ENCODE peak calls at places on chromosomes 1 and 21, in five cellular contexts. One of them, this sample, is unnamed.
A peak's percentile ranks its signal among the peaks of the same experiment; 100 is the strongest.

GRCh38 chr1:95364546-95364945 is 130.5 kb downstream of the RWDD3 start:
- DNase-seq in stomach: no peak
- DNase-seq in psoas muscle: no peak
- DNase-seq in cardiac muscle cell: no peak
- DNase-seq in right cardiac atrium: no peak
- DNase-seq in this sample: no peak

GRCh38 chr1:181630838-181631237 is 147.5 kb downstream of the CACNA1E start:
- DNase-seq in stomach: peak; percentile 91
- DNase-seq in psoas muscle: no peak
- DNase-seq in cardiac muscle cell: no peak
- DNase-seq in right cardiac atrium: no peak
- DNase-seq in this sample: no peak

GRCh38 chr21:33121715-33122475 is 52.0 kb downstream of the OLIG1 start:
- DNase-seq in stomach: no peak
- DNase-seq in psoas muscle: no peak
- DNase-seq in cardiac muscle cell: no peak
- DNase-seq in right cardiac atrium: no peak
- DNase-seq in this sample: peak; percentile 43

GRCh38 chr1:57340361-57341192 is 83.3 kb downstream of the DAB1 start:
- DNase-seq in stomach: no peak
- DNase-seq in psoas muscle: no peak
- DNase-seq in cardiac muscle cell: peak; percentile 60
- DNase-seq in right cardiac atrium: no peak
- DNase-seq in this sample: no peak

GRCh38 chr1:161728376-161729226 is 7.3 kb downstream of the FCRLB start:
- DNase-seq in stomach: no peak
- DNase-seq in psoas muscle: no peak
- DNase-seq in cardiac muscle cell: no peak
- DNase-seq in right cardiac atrium: no peak
- DNase-seq in this sample: no peak

GRCh38 chr1:205612556-205612955 is 19.3 kb downstream of the ELK4 start:
- DNase-seq in stomach: no peak
- DNase-seq in psoas muscle: no peak
- DNase-seq in cardiac muscle cell: no peak
- DNase-seq in right cardiac atrium: no peak
- DNase-seq in this sample: no peak

GRCh38 chr1:119893827-119894700 is 2.3 kb downstream of the ADAM30 start:
- DNase-seq in stomach: no peak
- DNase-seq in psoas muscle: no peak
- DNase-seq in cardiac muscle cell: no peak
- DNase-seq in right cardiac atrium: no peak
- DNase-seq in this sample: no peak

GRCh38 chr1:1910033-1910465 is 5.0 kb upstream of the CALML6 start:
- DNase-seq in stomach: no peak
- DNase-seq in psoas muscle: no peak
- DNase-seq in cardiac muscle cell: no peak
- DNase-seq in right cardiac atrium: peak; percentile 16
- DNase-seq in this sample: no peak

GRCh38 chr1:236058141-236058626 is 6.7 kb downstream of the NID1 start:
- DNase-seq in stomach: no peak
- DNase-seq in psoas muscle: no peak
- DNase-seq in cardiac muscle cell: no peak
- DNase-seq in right cardiac atrium: no peak
- DNase-seq in this sample: no peak

GRCh38 chr21:39021475-39021832 is 161.8 kb downstream of the PSMG1 start:
- DNase-seq in stomach: no peak
- DNase-seq in psoas muscle: no peak
- DNase-seq in cardiac muscle cell: no peak
- DNase-seq in right cardiac atrium: no peak
- DNase-seq in this sample: no peak
- H3K27ac ChIP-seq in stomach: peak overlapping the region; percentile 66
- H3K27ac ChIP-seq in psoas muscle: no peak overlapping the region
- H3K27ac ChIP-seq in cardiac muscle cell: no peak overlapping the region
- H3K27ac ChIP-seq in right cardiac atrium: no peak overlapping the region
- H3K27ac ChIP-seq in this sample: no peak overlapping the region

GRCh38 chr1:28213315-28213714 is 19.5 kb downstream of the DNAJC8 start:
- DNase-seq in stomach: no peak
- DNase-seq in psoas muscle: no peak
- DNase-seq in cardiac muscle cell: no peak
- DNase-seq in right cardiac atrium: no peak
- DNase-seq in this sample: no peak
- H3K27ac ChIP-seq in stomach: no peak overlapping the region
- H3K27ac ChIP-seq in psoas muscle: peak overlapping the region; percentile 53
- H3K27ac ChIP-seq in cardiac muscle cell: no peak overlapping the region
- H3K27ac ChIP-seq in right cardiac atrium: no peak overlapping the region
- H3K27ac ChIP-seq in this sample: no peak overlapping the region

DNA sequence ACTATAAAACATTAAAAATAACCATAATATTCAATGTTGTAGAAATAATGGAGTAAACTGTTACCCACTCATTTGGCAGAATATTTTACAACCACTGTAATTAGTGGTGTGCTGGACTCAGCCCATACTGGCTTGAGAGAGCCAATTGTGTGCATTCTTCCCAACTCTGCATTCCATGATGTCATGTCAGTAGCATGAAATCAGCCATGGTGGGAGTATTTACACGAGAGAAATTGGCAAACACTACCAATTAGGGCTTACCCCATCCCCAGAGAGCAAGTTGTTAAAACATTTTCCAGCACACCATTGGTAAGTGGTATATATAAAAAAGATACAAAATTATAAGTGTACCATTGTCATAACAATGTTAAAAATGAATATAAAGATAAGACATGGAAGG is 19.1 kb upstream of the QSOX1 start:
- DNase-seq in stomach: no peak
- DNase-seq in psoas muscle: no peak
- DNase-seq in cardiac muscle cell: no peak
- DNase-seq in right cardiac atrium: no peak
- DNase-seq in this sample: no peak
- H3K27ac ChIP-seq in stomach: no peak overlapping the region
- H3K27ac ChIP-seq in psoas muscle: no peak overlapping the region
- H3K27ac ChIP-seq in cardiac muscle cell: no peak overlapping the region
- H3K27ac ChIP-seq in right cardiac atrium: no peak overlapping the region
- H3K27ac ChIP-seq in this sample: no peak overlapping the region

DNA sequence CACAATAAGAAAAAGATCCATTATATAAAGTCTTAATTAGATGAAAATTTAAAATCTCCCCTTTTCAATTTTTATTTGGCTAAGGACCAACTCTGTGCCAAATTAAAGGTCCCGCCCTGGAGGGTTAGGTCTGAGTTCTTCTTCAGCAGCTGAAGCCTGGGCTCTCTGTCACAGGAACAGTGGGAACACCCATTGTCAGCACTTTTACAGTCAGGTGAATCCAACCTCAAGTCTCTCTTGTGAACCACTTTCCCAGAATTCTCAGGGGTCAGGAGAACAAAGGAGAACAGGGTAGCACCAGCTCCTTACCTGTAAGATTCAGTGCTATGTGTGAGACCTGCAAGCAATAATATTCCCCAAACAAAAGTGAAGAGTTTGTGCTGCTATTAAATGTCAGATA is 25.1 kb upstream of the HJV start:
- DNase-seq in stomach: no peak
- DNase-seq in psoas muscle: no peak
- DNase-seq in cardiac muscle cell: no peak
- DNase-seq in right cardiac atrium: no peak
- DNase-seq in this sample: no peak
- H3K27ac ChIP-seq in stomach: no peak overlapping the region
- H3K27ac ChIP-seq in psoas muscle: no peak overlapping the region
- H3K27ac ChIP-seq in cardiac muscle cell: no peak overlapping the region
- H3K27ac ChIP-seq in right cardiac atrium: no peak overlapping the region
- H3K27ac ChIP-seq in this sample: no peak overlapping the region

GRCh38 chr1:36352910-36353878 is 29.7 kb upstream of the EVA1B start:
- DNase-seq in stomach: no peak
- DNase-seq in psoas muscle: peak; percentile 28
- DNase-seq in cardiac muscle cell: no peak
- DNase-seq in right cardiac atrium: no peak
- DNase-seq in this sample: no peak
- H3K27ac ChIP-seq in stomach: peak overlapping the region; percentile 8
- H3K27ac ChIP-seq in psoas muscle: peak overlapping the region; percentile 82
- H3K27ac ChIP-seq in cardiac muscle cell: peak overlapping the region; percentile 57
- H3K27ac ChIP-seq in right cardiac atrium: no peak overlapping the region
- H3K27ac ChIP-seq in this sample: peak overlapping the region; percentile 92

DNA sequence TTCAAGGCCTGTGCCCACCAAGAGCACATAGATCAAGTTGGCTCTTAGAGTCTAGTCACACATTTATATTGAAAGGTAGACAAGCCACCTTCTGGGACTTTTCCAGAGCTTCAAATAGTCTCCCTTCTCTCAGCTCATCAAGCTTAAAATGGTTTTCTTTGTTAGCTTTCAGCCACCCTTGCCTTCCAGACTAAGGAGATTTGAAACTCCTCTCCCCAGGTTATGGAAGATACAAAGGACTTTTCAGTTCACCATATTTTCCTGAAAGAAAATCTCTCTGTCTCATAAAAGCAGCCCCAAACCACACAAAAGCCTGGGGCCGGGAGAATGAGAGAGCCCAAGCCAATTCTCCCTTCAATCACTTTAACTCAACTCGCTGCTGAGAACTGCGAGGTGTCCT is 134.1 kb downstream of the ZC3H11B start:
- DNase-seq in stomach: no peak
- DNase-seq in psoas muscle: no peak
- DNase-seq in cardiac muscle cell: no peak
- DNase-seq in right cardiac atrium: no peak
- DNase-seq in this sample: no peak
- H3K27ac ChIP-seq in stomach: no peak overlapping the region
- H3K27ac ChIP-seq in psoas muscle: no peak overlapping the region
- H3K27ac ChIP-seq in cardiac muscle cell: no peak overlapping the region
- H3K27ac ChIP-seq in right cardiac atrium: no peak overlapping the region
- H3K27ac ChIP-seq in this sample: no peak overlapping the region

GRCh38 chr1:41883507-41883906 is 35.2 kb downstream of the HIVEP3 start:
- DNase-seq in stomach: no peak
- DNase-seq in psoas muscle: no peak
- DNase-seq in cardiac muscle cell: no peak
- DNase-seq in right cardiac atrium: peak; percentile 72
- DNase-seq in this sample: no peak
- H3K27ac ChIP-seq in stomach: no peak overlapping the region
- H3K27ac ChIP-seq in psoas muscle: no peak overlapping the region
- H3K27ac ChIP-seq in cardiac muscle cell: no peak overlapping the region
- H3K27ac ChIP-seq in right cardiac atrium: peak overlapping the region; percentile 58
- H3K27ac ChIP-seq in this sample: no peak overlapping the region

DNA sequence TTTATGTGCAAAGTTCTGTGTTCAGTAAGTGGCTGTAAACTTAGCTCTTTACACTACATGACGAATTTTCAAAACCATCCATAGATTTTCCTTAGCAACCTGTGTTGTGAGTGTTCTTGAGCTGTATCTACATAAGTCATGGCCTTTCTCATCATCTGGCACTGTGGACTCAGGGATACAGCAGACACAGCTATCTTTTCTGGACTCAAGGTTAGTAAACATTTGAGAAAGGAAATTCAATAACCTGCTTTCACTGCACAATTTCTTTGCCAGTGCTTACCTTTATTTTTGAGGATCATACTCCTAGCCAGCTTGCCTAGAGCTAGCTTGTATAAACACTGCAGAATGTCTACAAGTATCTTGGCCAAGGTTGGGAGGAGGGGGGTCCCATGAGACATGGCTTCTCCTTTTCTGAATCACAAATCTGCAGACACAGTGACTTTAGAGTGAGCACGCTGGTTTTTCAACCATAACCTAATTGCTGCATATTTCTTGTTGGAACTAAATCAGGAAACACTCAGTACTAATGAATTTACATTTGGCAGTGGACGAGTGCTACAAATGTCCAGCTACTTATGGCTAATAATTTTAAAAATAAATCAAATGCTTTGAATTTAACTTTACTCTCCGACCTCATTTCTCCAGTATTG is 27.2 kb downstream of the ADAMTS5 start:
- DNase-seq in stomach: no peak
- DNase-seq in psoas muscle: no peak
- DNase-seq in cardiac muscle cell: no peak
- DNase-seq in right cardiac atrium: peak; percentile 24
- DNase-seq in this sample: no peak
- H3K27ac ChIP-seq in stomach: no peak overlapping the region
- H3K27ac ChIP-seq in psoas muscle: no peak overlapping the region
- H3K27ac ChIP-seq in cardiac muscle cell: no peak overlapping the region
- H3K27ac ChIP-seq in right cardiac atrium: no peak overlapping the region
- H3K27ac ChIP-seq in this sample: no peak overlapping the region